ENCODE peak calls at places on chromosome 19, in nine cellular contexts. Y is astrocyte of the cerebellum; X is HFFc6; Z is GM18507; C is cardiac septum; I is psoas muscle; T is activated naive CD8-positive, alpha-beta T cell treated with anti-CD3 and anti-CD28 coated beads for 36 hours; S is EL; F is lung. M is an unnamed sample.

GRCh38 chr19:18895828-18896341 is at the start of gene CERS1:
- DNase-seq in S (peak; percentile 27), F (no peak), X (no peak), Z (no peak), Y (no peak), C (no peak), I (no peak), T (peak; percentile 40), M (no peak)

GRCh38 chr19:1725100-1726064 is 27.9 kb upstream of the ONECUT3 start:
- DNase-seq in X (no peak), Z (peak; percentile 54), Y (no peak), T (peak; percentile 60), S (peak; percentile 69), C (no peak), F (no peak), I (no peak), M (peak; percentile 97)

GRCh38 chr19:30073152-30074000 is 131.3 kb downstream of the URI1 start:
- DNase-seq in F (no peak), X (no peak), Z (no peak), C (peak; percentile 65), Y (no peak), T (no peak), I (peak; percentile 19), S (no peak), M (no peak)

GRCh38 chr19:49593233-49594113 is 2.5 kb downstream of the PRR12 start:
- DNase-seq in S (peak; percentile 94), T (peak; percentile 94), Z (peak; percentile 99), I (peak; percentile 97), C (peak; percentile 95), F (peak; percentile 94), Y (peak; percentile 77), X (peak; percentile 85), M (peak; percentile 100)

GRCh38 chr19:50705422-50706019 is 14.1 kb downstream of the SHANK1 start:
- DNase-seq in F (no peak), C (no peak), I (no peak), T (no peak), Y (no peak), X (peak; percentile 80), Z (peak; percentile 54), S (peak; percentile 79), M (peak; percentile 95)

GRCh38 chr19:41978470-41978869 is 15.6 kb downstream of the ATP1A3 start:
- DNase-seq in S (no peak), C (no peak), X (no peak), T (no peak), I (no peak), F (no peak), Z (no peak), Y (no peak), M (no peak)

GRCh38 chr19:51339313-51339686 is 2.6 kb downstream of the VSIG10L start:
- DNase-seq in Z (no peak), C (no peak), Y (no peak), X (no peak), F (no peak), I (no peak), T (no peak), S (no peak), M (no peak)

GRCh38 chr19:4380254-4380727 is 20.1 kb downstream of the SH3GL1 start:
- DNase-seq in Z (no peak), I (peak; percentile 74), C (peak; percentile 87), F (no peak), T (peak; percentile 58), X (no peak), S (no peak), Y (no peak), M (no peak)

GRCh38 chr19:35712910-35713845 is 4.6 kb upstream of the KMT2B start:
- DNase-seq in Z (peak; percentile 54), S (no peak), F (no peak), C (no peak), I (no peak), Y (no peak), X (no peak), T (peak; percentile 88), M (no peak)

GRCh38 chr19:55083004-55083850 is 7.6 kb downstream of the EPS8L1 start:
- DNase-seq in S (no peak), Y (no peak), F (no peak), C (no peak), I (no peak), T (no peak), X (no peak), Z (no peak), M (no peak)

GRCh38 chr19:43928820-43929219 is 6.3 kb downstream of the ZNF45 start:
- DNase-seq in Z (no peak), Y (no peak), I (no peak), X (no peak), T (no peak), S (no peak), C (no peak), F (no peak), M (no peak)

GRCh38 chr19:35843676-35844481 is 8.4 kb downstream of the NPHS1 start:
- DNase-seq in I (no peak), T (no peak), S (peak; percentile 27), F (no peak), Z (no peak), C (no peak), Y (no peak), X (no peak), M (no peak)